ENCODE peak calls at places on chromosome 6, in eight cellular contexts. J, G, S, L, C, N, U and F are unnamed samples.

GRCh38 chr6:88360203-88360797 is 194.2 kb upstream of the CNR1 start:
- DNase-seq in S (no peak), L (no peak), G (no peak), J (no peak), N (peak; percentile 86), U (no peak), C (no peak), F (no peak)

GRCh38 chr6:37862992-37863391 is 43.5 kb downstream of the ZFAND3 start:
- DNase-seq in N (peak; percentile 77), J (no peak), G (peak; percentile 38), U (no peak), L (no peak), C (no peak), S (no peak), F (no peak)

GRCh38 chr6:137868721-137869631 is 1.9 kb downstream of the TNFAIP3 start:
- DNase-seq in J (peak; percentile 52), C (no peak), U (no peak), L (no peak), G (no peak), S (no peak), N (no peak), F (no peak)

GRCh38 chr6:93222071-93222851 is 197.1 kb downstream of the EPHA7 start:
- DNase-seq in S (no peak), L (no peak), J (no peak), G (no peak), C (no peak), U (no peak), N (no peak), F (no peak)

GRCh38 chr6:12882761-12883290 is 166.3 kb downstream of the PHACTR1 start:
- DNase-seq in S (no peak), L (no peak), J (no peak), G (no peak), U (no peak), N (no peak), C (no peak), F (peak; percentile 90)

GRCh38 chr6:41733349-41733706 is 2.1 kb downstream of the TFEB start:
- DNase-seq in C (no peak), S (no peak), G (no peak), L (no peak), N (no peak), U (no peak), J (no peak), F (no peak)

GRCh38 chr6:15442467-15442866 is 196.6 kb downstream of the JARID2 start:
- DNase-seq in C (no peak), N (no peak), L (no peak), S (no peak), U (no peak), J (no peak), G (no peak), F (no peak)

GRCh38 chr6:21556968-21557721 is 36.4 kb upstream of the SOX4 start:
- DNase-seq in C (no peak), G (no peak), J (no peak), L (no peak), U (no peak), S (no peak), N (no peak), F (no peak)

DNA sequence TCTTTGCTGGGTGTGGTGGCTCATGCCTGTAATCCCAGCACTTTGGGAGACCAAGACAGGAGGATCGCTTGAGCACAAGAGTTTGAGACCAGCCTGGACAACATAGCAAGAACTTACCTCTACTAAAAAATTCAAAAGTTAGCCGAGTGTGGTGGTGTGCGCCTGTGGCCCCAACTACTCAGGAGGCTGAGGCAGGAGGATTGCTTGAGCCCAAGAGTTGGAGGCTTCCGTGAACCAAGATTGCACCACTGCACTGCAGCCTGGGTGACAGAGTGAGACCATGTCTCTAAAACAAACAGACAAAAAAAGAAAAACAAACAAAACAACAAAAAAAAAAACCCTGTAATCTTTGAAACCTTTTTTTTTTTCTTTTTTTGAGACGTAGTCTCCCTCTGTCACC is 67.5 kb downstream of the CAP2 start:
- DNase-seq in J (no peak), C (no peak), N (no peak), L (no peak), U (no peak), S (no peak), G (no peak), F (peak; percentile 21)
- H3K27ac ChIP-seq in J (no peak overlapping the region), C (no peak overlapping the region), N (no peak overlapping the region), L (no peak overlapping the region), U (no peak overlapping the region), S (no peak overlapping the region), G (no peak overlapping the region), F (no peak overlapping the region)

GRCh38 chr6:111553580-111553979 is 52.1 kb downstream of the TRAF3IP2 start:
- DNase-seq in N (no peak), U (no peak), G (no peak), C (no peak), L (no peak), S (no peak), J (no peak), F (no peak)

GRCh38 chr6:111556004-111556403 is 49.7 kb downstream of the TRAF3IP2 start:
- DNase-seq in L (no peak), C (peak; percentile 52), G (no peak), U (no peak), N (no peak), S (no peak), J (no peak), F (no peak)

GRCh38 chr6:111552241-111552744 is 53.4 kb downstream of the TRAF3IP2 start:
- DNase-seq in G (peak; percentile 98), L (peak; percentile 38), N (peak; percentile 98), U (no peak), S (peak; percentile 89), J (no peak), C (peak; percentile 73), F (peak; percentile 92)

GRCh38 chr6:111552999-111553398 is 52.7 kb downstream of the TRAF3IP2 start:
- DNase-seq in L (no peak), J (no peak), C (no peak), G (no peak), N (no peak), U (no peak), S (no peak), F (no peak)

GRCh38 chr6:111555041-111555440 is 50.6 kb downstream of the TRAF3IP2 start:
- DNase-seq in C (peak; percentile 56), L (no peak), U (no peak), S (no peak), J (no peak), N (peak; percentile 88), G (peak; percentile 43), F (no peak)
- H3K27ac ChIP-seq in C (no peak overlapping the region), L (no peak overlapping the region), U (no peak overlapping the region), S (peak overlapping the region; percentile 74), J (no peak overlapping the region), N (peak overlapping the region; percentile 97), G (peak overlapping the region; percentile 55), F (peak overlapping the region; percentile 77)

GRCh38 chr6:157653521-157653920 is 169.5 kb upstream of the SNX9 start:
- DNase-seq in G (no peak), C (no peak), J (no peak), S (no peak), U (no peak), L (no peak), N (no peak), F (no peak)
- H3K27ac ChIP-seq in G (no peak overlapping the region), C (no peak overlapping the region), J (no peak overlapping the region), S (no peak overlapping the region), U (no peak overlapping the region), L (peak overlapping the region; percentile 48), N (no peak overlapping the region), F (no peak overlapping the region)

GRCh38 chr6:44166116-44166515 is 7.5 kb downstream of the CAPN11 start:
- DNase-seq in G (no peak), U (no peak), N (no peak), S (no peak), J (no peak), L (no peak), C (no peak), F (no peak)
- H3K27ac ChIP-seq in G (no peak overlapping the region), U (no peak overlapping the region), N (no peak overlapping the region), S (no peak overlapping the region), J (no peak overlapping the region), L (peak overlapping the region; percentile 25), C (no peak overlapping the region), F (no peak overlapping the region)

GRCh38 chr6:144194293-144194828 is 44.0 kb downstream of the STX11 start:
- DNase-seq in J (no peak), U (no peak), G (no peak), C (no peak), N (peak; percentile 30), S (no peak), L (no peak), F (no peak)

GRCh38 chr6:144186817-144187625 is 36.7 kb downstream of the STX11 start:
- DNase-seq in U (no peak), J (no peak), N (no peak), G (no peak), C (peak; percentile 50), S (no peak), L (no peak), F (no peak)

GRCh38 chr6:144185133-144185836 is 35.0 kb downstream of the STX11 start:
- DNase-seq in G (no peak), L (no peak), C (no peak), J (no peak), S (no peak), U (no peak), N (peak; percentile 36), F (no peak)

GRCh38 chr6:144190593-144190992 is 40.3 kb downstream of the STX11 start:
- DNase-seq in S (no peak), L (no peak), C (no peak), G (peak; percentile 79), J (no peak), U (no peak), N (peak; percentile 70), F (no peak)

DNA sequence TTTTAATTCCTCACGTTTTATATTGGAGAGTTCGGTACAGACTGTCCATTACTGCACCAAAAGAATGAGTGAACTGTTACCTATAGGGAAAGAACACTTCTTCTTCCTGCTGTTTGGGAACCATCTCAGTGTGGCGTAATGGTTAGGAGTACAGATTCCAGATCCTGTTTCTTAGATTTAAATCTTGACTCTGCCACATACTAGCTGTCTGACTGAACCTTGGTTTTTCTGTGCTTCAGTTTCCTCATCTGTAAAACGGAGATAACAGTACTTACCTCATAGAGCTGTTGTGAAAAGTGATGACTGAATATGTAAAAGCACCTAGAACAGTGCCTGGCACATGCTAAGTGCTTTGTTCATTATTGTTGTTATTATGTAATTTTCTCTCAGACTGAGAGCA is 39.7 kb downstream of the STX11 start:
- DNase-seq in C (no peak), S (no peak), U (no peak), L (no peak), N (no peak), J (no peak), G (no peak), F (no peak)
- H3K27ac ChIP-seq in C (no peak overlapping the region), S (no peak overlapping the region), U (no peak overlapping the region), L (no peak overlapping the region), N (no peak overlapping the region), J (no peak overlapping the region), G (no peak overlapping the region), F (no peak overlapping the region)

DNA sequence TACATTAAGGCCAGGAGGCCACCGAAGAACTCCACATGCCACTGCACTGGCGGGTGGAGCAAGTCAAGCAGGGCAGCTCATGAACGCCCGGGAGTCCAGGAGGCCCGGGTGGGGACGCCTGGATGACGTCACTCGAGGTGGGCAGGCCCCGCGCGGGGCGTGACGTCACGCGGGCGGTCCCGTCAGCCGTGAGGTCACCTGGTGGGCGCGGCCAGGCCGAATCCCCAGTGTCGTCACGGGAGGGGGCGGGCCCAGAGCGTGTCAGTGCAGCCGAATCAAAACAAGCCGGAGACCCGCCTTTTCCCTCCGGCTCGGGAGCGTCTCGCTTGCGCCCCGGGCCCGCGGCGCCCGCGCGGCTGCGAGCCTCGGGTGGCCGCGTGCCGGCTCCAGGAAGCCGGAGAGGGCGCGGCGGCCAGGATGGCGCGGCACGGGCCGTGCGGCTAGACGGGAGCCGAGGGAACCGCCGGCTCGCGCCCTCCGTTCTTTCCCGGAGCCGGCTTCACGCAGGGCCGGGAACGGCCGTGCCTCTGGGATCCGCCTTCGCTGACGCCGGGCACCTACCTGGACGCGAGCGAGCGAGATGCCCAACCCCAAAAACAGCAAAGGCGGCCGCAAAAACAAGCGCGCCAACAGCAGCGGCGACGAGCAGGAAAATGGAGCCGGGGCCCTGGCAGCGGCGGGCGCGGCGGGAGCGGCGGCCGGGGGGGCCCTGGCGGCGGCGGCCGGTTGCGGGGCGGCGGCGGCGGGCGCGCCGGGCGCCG is at the start of gene HECA:
- DNase-seq in C (peak; percentile 99), S (peak; percentile 98), U (peak; percentile 100), N (peak; percentile 93), L (peak; percentile 95), J (peak; percentile 99), G (peak; percentile 94), F (peak; percentile 99)
- H3K27ac ChIP-seq in C (peak within 1 kb of the TSS; percentile 93), S (peak within 1 kb of the TSS; percentile 99), U (peak within 1 kb of the TSS; percentile 44), N (peak within 1 kb of the TSS; percentile 78), L (peak within 1 kb of the TSS; percentile 37), J (peak within 1 kb of the TSS; percentile 97), G (peak within 1 kb of the TSS; percentile 24), F (peak within 1 kb of the TSS; percentile 97)